ENCODE peak calls at places on chromosomes 7 and 10, in nine cellular contexts. I is ascending aorta, Q is GM23338, B is cardiac fibroblast, T is upper lobe of right lung, K is tibial artery, N is adrenal gland, S is A549, H is PC-3. O is an unnamed sample.
A peak's percentile ranks its signal among the peaks of the same experiment; 100 is the strongest.

GRCh38 chr7:25495905-25496304 is 267.6 kb upstream of the NPVF start:
- DNase-seq in I (no peak), Q (no peak), B (no peak), T (no peak), K (no peak), N (no peak), S (no peak), H (no peak), O (no peak)

GRCh38 chr7:73850212-73850611 is 7.9 kb upstream of the METTL27 start:
- DNase-seq in I (no peak), Q (no peak), B (no peak), T (no peak), K (no peak), N (no peak), S (no peak), H (no peak), O (peak; percentile 67)

GRCh38 chr7:1106063-1106782 is 18.3 kb downstream of the GPER1 start:
- DNase-seq in I (no peak), Q (no peak), B (no peak), T (no peak), K (no peak), N (no peak), S (no peak), H (no peak), O (no peak)

GRCh38 chr7:147008530-147008929 is 891.9 kb downstream of the CNTNAP2 start:
- DNase-seq in I (no peak), Q (no peak), B (no peak), T (no peak), K (no peak), N (no peak), S (no peak), H (no peak), O (no peak)

GRCh38 chr10:78977761-78978305 is 90.9 kb upstream of the ZMIZ1 start:
- DNase-seq in I (no peak), Q (no peak), B (peak; percentile 86), T (peak; percentile 78), K (peak; percentile 77), N (peak; percentile 98), S (peak; percentile 62), H (peak; percentile 70), O (peak; percentile 97)

GRCh38 chr7:5824297-5824610 is 42.8 kb upstream of the RNF216 start:
- DNase-seq in I (no peak), Q (no peak), B (no peak), T (no peak), K (no peak), N (no peak), S (no peak), H (no peak), O (no peak)

GRCh38 chr7:98202367-98203195 is 8.7 kb upstream of the BHLHA15 start:
- DNase-seq in I (peak; percentile 57), Q (no peak), B (no peak), T (peak; percentile 56), K (no peak), N (no peak), S (no peak), H (no peak), O (no peak)

GRCh38 chr10:79139124-79139835 is 70.5 kb downstream of the ZMIZ1 start:
- DNase-seq in I (peak; percentile 87), Q (no peak), B (peak; percentile 91), T (no peak), K (peak; percentile 77), N (no peak), S (no peak), H (no peak), O (peak; percentile 97)

GRCh38 chr10:62278461-62278910 is 9.8 kb upstream of the RTKN2 start:
- DNase-seq in I (no peak), Q (no peak), B (peak; percentile 45), T (no peak), K (no peak), N (no peak), S (no peak), H (peak; percentile 28), O (peak; percentile 41)

GRCh38 chr10:93235686-93236085 is 162.0 kb downstream of the CYP26A1 start:
- DNase-seq in I (no peak), Q (no peak), B (peak; percentile 92), T (no peak), K (no peak), N (peak; percentile 31), S (peak; percentile 48), H (no peak), O (peak; percentile 32)

GRCh38 chr10:102507521-102507920 is 3.7 kb downstream of the SUFU start:
- DNase-seq in I (no peak), Q (no peak), B (no peak), T (no peak), K (no peak), N (no peak), S (no peak), H (peak; percentile 16), O (no peak)

GRCh38 chr10:58952162-58952561 is 224.3 kb upstream of the PHYHIPL start:
- DNase-seq in I (no peak), Q (no peak), B (peak; percentile 8), T (no peak), K (no peak), N (no peak), S (no peak), H (no peak), O (peak; percentile 46)

DNA sequence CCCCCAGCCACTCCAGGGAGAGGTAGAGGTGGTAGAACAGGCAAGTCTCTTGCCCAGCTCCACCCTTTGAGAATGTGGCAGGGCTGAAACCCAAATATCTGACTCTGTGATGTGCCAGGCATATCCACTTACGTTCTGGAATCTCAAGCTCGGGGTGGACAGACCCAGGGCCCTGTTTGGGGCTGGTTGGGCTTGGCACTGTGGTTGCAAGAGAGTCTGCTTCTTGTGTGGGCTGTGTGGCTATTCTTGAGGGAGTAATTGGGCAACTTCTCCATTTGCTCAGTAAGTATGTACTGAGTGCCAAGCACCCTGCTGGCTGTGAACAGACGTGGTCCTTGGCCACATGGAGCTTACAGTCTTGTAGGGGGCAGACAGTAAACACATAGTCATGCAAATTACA is 4.7 kb downstream of the UBTD1 start:
- DNase-seq in I (no peak), Q (no peak), B (no peak), T (peak; percentile 68), K (no peak), N (no peak), S (no peak), H (no peak), O (no peak)
- H3K4me3 ChIP-seq in I (no peak overlapping the region), Q (no peak overlapping the region), B (no peak overlapping the region), T (no peak overlapping the region), K (no peak overlapping the region), N (no peak overlapping the region), S (no peak overlapping the region), H (no peak overlapping the region), O (no peak overlapping the region)

GRCh38 chr7:150367677-150368097 is 935 bp upstream of the REPIN1 start:
- DNase-seq in I (no peak), Q (no peak), B (no peak), T (no peak), K (no peak), N (no peak), S (no peak), H (no peak), O (no peak)

GRCh38 chr7:150367187-150367510 is 1.5 kb upstream of the REPIN1 start:
- DNase-seq in I (no peak), Q (no peak), B (no peak), T (no peak), K (no peak), N (no peak), S (no peak), H (no peak), O (no peak)

GRCh38 chr7:150369740-150370501 is 1.3 kb downstream of the REPIN1 start:
- DNase-seq in I (peak; percentile 53), Q (no peak), B (peak; percentile 12), T (no peak), K (no peak), N (peak; percentile 16), S (no peak), H (no peak), O (no peak)

GRCh38 chr7:150368884-150369739 is 490 bp downstream of the REPIN1 start:
- DNase-seq in I (peak; percentile 83), Q (peak; percentile 94), B (peak; percentile 58), T (peak; percentile 84), K (peak; percentile 59), N (peak; percentile 82), S (peak; percentile 78), H (peak; percentile 52), O (peak; percentile 75)

GRCh38 chr7:150368098-150368883 is at the start of gene REPIN1:
- DNase-seq in I (peak; percentile 96), Q (peak; percentile 84), B (peak; percentile 79), T (peak; percentile 97), K (peak; percentile 91), N (peak; percentile 96), S (peak; percentile 93), H (peak; percentile 80), O (peak; percentile 84)
- TF ChIP-seq CTCF in I (no peak), Q (no peak), B (no peak), T (no peak), K (no peak), N (no peak), S (no peak), H (no peak), O (no peak)

DNA sequence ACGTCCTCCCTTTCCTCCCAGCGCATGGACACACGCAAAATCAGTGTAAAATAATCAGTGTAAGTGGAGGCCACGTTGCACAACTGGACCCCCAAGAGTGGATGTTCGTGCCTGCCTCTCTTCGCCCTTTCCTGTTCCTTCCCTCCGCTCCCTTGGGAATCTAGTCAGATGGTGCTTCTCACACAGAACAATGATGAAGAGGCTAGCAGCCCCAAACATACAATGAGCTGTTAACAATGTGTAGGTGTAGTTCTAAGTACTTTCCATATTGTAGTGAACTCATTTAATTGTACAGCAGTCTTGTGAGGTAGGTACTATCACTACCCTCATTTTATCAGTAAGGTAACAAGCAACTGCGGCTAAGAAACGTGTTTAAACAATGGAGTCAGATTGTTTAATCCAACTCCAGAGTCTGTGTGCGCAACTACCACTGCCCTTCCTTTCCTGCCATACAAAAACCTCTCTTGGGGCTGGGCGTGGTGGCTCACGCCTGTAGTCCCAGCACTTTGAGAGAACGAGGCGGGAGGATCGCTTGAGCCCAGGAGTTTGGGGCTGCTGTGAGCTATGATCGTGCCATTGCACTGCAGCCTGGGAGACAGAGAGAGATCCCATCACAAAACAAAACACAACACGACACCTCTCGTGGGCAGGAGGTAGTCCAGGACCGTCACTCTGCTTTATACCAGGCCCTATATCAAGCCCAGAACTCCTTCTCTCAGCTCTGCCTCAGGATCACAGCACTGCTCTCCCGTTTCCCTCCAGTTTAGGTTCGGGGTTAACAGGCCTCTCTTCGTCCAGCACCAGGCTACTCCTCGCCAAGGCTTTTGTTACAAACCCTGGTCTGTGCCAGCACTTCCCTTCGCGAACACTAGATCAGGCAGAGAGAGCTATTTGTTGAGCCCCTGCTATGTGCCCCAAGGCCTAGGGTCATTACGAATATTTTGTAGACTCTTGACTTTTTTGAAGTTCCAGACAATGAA is 1.1 kb downstream of the FKBP9 start:
- DNase-seq in I (peak; percentile 72), Q (peak; percentile 46), B (peak; percentile 86), T (peak; percentile 69), K (peak; percentile 61), N (peak; percentile 36), S (peak; percentile 41), H (no peak), O (peak; percentile 46)
- H3K4me3 ChIP-seq in I (peak overlapping the region; percentile 97), Q (peak overlapping the region; percentile 82), B (peak overlapping the region; percentile 56), T (peak overlapping the region; percentile 93), K (peak overlapping the region; percentile 97), N (peak overlapping the region; percentile 41), S (peak overlapping the region; percentile 84), H (peak overlapping the region; percentile 96), O (peak overlapping the region; percentile 90)

DNA sequence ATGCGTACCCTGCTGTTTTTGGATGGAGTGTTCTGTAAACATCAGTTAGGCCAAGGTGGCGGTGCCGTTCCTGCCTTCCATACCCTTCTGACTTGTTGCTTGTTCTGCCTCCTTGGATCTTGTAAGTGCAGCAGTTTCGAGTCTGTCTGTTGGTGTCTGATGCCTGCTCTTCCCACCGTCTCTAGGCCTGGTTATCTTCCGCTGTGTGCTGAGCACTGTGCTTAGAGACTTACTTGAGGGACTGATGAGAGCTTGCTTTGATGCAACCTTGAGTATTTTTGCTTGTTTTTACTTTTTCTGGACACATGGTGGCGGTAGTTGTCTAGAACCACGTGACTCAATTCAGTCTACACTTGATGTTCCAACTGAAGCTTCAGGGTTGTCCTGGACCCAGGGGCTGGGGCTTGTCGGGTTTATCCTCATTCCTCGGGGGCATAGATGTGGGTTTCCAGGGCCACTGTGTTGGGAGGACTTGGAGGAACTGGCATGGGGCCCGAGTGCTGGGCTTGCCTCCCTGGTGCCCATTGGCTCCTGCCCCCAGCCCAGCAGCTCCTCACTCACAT is 14.4 kb upstream of the SPRN start:
- DNase-seq in I (no peak), Q (peak; percentile 38), B (peak; percentile 49), T (no peak), K (no peak), N (no peak), S (peak; percentile 40), H (peak; percentile 63), O (peak; percentile 11)
- TF ChIP-seq CTCF in I (no peak), Q (peak; percentile 52), B (peak; percentile 15), T (no peak), K (no peak), N (no peak), S (peak; percentile 5), H (peak; percentile 61), O (peak; percentile 32)

O was measured in fibroblast of villous mesenchyme.